ENCODE peak calls at places on chromosomes 2 and 18, in six cellular contexts. D is foreskin keratinocyte; B is left colon; V is RWPE2; J is stimulated activated naive CD8-positive, alpha-beta T cell treated with anti-CD3 and anti-CD28 coated beads, Interleukin-15, Interleukin-2, amounts not matched to agents 100 U/mL and 50 U/mL, for 24 hours; I is activated CD8-positive, alpha-beta T cell treated with anti-CD3 and anti-CD28 coated beads, Interleukin-2, amount 10 ng/mL, durations not matched to agents 7 days and 5 days. P is an unnamed sample.

GRCh38 chr18:56836173-56836572 is 185.0 kb downstream of the WDR7 start:
- ATAC-seq in D (no peak), B (no peak), V (no peak), J (no peak), I (no peak), P (no peak)

GRCh38 chr2:46404181-46404759 is 75.1 kb upstream of the TMEM247 start:
- ATAC-seq in D (no peak), B (no peak), V (no peak), J (no peak), I (no peak), P (no peak)

GRCh38 chr18:51726614-51727013 is 529.1 kb upstream of the MEX3C start:
- ATAC-seq in D (no peak), B (no peak), V (no peak), J (no peak), I (no peak), P (no peak)

GRCh38 chr2:178473373-178473772 is 5.0 kb downstream of the FKBP7 start:
- ATAC-seq in D (no peak), B (no peak), V (no peak), J (no peak), I (no peak), P (no peak)

GRCh38 chr2:2645162-2645855 is 314.2 kb upstream of the MYT1L start:
- ATAC-seq in D (no peak), B (no peak), V (no peak), J (no peak), I (no peak), P (no peak)

GRCh38 chr2:42754021-42754775 is 9.7 kb downstream of the OXER1 start:
- ATAC-seq in D (no peak), B (no peak), V (no peak), J (peak; percentile 25), I (no peak), P (no peak)

GRCh38 chr18:63951302-63951705 is 2.2 kb downstream of the HMSD start:
- ATAC-seq in D (peak; percentile 45), B (no peak), V (peak; percentile 40), J (peak; percentile 71), I (no peak), P (peak; percentile 60)

GRCh38 chr2:30765876-30766470 is 41.3 kb downstream of the CAPN13 start:
- ATAC-seq in D (no peak), B (no peak), V (no peak), J (no peak), I (no peak), P (no peak)

GRCh38 chr2:226427538-226428307 is 371.9 kb downstream of the IRS1 start:
- ATAC-seq in D (peak; percentile 88), B (no peak), V (peak; percentile 80), J (no peak), I (no peak), P (no peak)

GRCh38 chr2:15058015-15058414 is 425.5 kb downstream of the LRATD1 start:
- ATAC-seq in D (peak; percentile 52), B (no peak), V (no peak), J (peak; percentile 36), I (no peak), P (peak; percentile 40)

GRCh38 chr2:44912660-44913059 is 28.8 kb upstream of the SIX3 start:
- ATAC-seq in D (no peak), B (no peak), V (peak; percentile 50), J (no peak), I (no peak), P (no peak)

GRCh38 chr2:167478196-167478595 is 589.9 kb downstream of the XIRP2 start:
- ATAC-seq in D (no peak), B (no peak), V (no peak), J (no peak), I (no peak), P (no peak)

GRCh38 chr2:73910873-73911547 is 15.7 kb upstream of the DGUOK start:
- ATAC-seq in D (no peak), B (no peak), V (no peak), J (no peak), I (no peak), P (no peak)

GRCh38 chr2:105438104-105438929 is 39.5 kb upstream of the FHL2 start:
- ATAC-seq in D (no peak), B (peak; percentile 94), V (no peak), J (no peak), I (no peak), P (no peak)

GRCh38 chr2:206728277-206729199 is 10.3 kb upstream of the DYTN start:
- ATAC-seq in D (peak; percentile 79), B (no peak), V (peak; percentile 67), J (peak; percentile 81), I (no peak), P (peak; percentile 78)

GRCh38 chr2:231909631-231910030 is 16.6 kb downstream of the NPPC start:
- ATAC-seq in D (no peak), B (no peak), V (no peak), J (no peak), I (peak; percentile 9), P (no peak)

GRCh38 chr2:88451647-88452150 is 794 bp downstream of the FOXI3 start:
- ATAC-seq in D (no peak), B (no peak), V (peak; percentile 18), J (peak; percentile 42), I (peak; percentile 36), P (peak; percentile 35)

GRCh38 chr2:127673304-127674069 is 1.8 kb downstream of the LIMS2 start:
- ATAC-seq in D (no peak), B (no peak), V (no peak), J (no peak), I (no peak), P (no peak)

GRCh38 chr18:40695526-40695925 is 1259.5 kb upstream of the PIK3C3 start:
- ATAC-seq in D (no peak), B (no peak), V (no peak), J (no peak), I (no peak), P (no peak)

GRCh38 chr2:196239622-196240587 is 68.5 kb upstream of the STK17B start:
- ATAC-seq in D (peak; percentile 95), B (peak; percentile 92), V (peak; percentile 97), J (peak; percentile 65), I (peak; percentile 75), P (peak; percentile 72)

P was measured in activated T-helper 17 cell treated with anti-CD3 and anti-CD28 coated beads, Interleukin-2, amount 50 U/mL, for 72 hours.